ENCODE peak calls at places on chromosomes 1 and 21, in six cellular contexts. H, T, A, B, O and D are unnamed samples.

GRCh38 chr1:182217071-182217470 is 155.6 kb upstream of the ZNF648 start:
- DNase-seq in H (no peak), T (no peak), A (no peak), B (no peak), O (peak), D (peak)

GRCh38 chr1:6099297-6099696 is 53.6 kb downstream of the KCNAB2 start:
- DNase-seq in H (no peak), T (no peak), A (peak), B (no peak), O (no peak), D (no peak)

GRCh38 chr1:116498789-116499628 is 71.8 kb downstream of the CD58 start:
- DNase-seq in H (peak), T (peak), A (peak), B (no peak), O (peak), D (no peak)

GRCh38 chr1:21857142-21857839 is 45.2 kb downstream of the LDLRAD2 start:
- DNase-seq in H (no peak), T (peak), A (no peak), B (no peak), O (peak), D (peak)

GRCh38 chr1:176119549-176119948 is 87.5 kb downstream of the COP1 start:
- DNase-seq in H (no peak), T (peak), A (no peak), B (no peak), O (no peak), D (peak)

GRCh38 chr1:104629589-104629988 is 879.9 kb downstream of the AMY1C start:
- DNase-seq in H (no peak), T (no peak), A (no peak), B (no peak), O (no peak), D (no peak)

GRCh38 chr21:44024895-44025353 is 12.8 kb downstream of the TRAPPC10 start:
- DNase-seq in H (no peak), T (peak), A (no peak), B (no peak), O (peak), D (peak)

GRCh38 chr1:1847061-1847460 is 43.8 kb downstream of the GNB1 start:
- DNase-seq in H (no peak), T (no peak), A (no peak), B (no peak), O (no peak), D (no peak)

GRCh38 chr1:32754282-32755097 is 51.9 kb upstream of the SYNC start:
- DNase-seq in H (peak), T (no peak), A (peak), B (no peak), O (no peak), D (no peak)

GRCh38 chr1:93200714-93201113 is 20.2 kb downstream of the CCDC18 start:
- DNase-seq in H (no peak), T (no peak), A (no peak), B (no peak), O (no peak), D (no peak)

GRCh38 chr1:201266774-201267173 is 16.5 kb upstream of the PKP1 start:
- DNase-seq in H (peak), T (peak), A (no peak), B (no peak), O (peak), D (peak)

GRCh38 chr1:31615414-31615813 is 2.1 kb upstream of the HCRTR1 start:
- DNase-seq in H (no peak), T (no peak), A (no peak), B (no peak), O (no peak), D (no peak)

GRCh38 chr1:162400790-162401189 is 11.1 kb downstream of the SH2D1B start:
- DNase-seq in H (no peak), T (no peak), A (no peak), B (no peak), O (no peak), D (no peak)

GRCh38 chr1:154405762-154406571 is 824 bp downstream of the IL6R start:
- DNase-seq in H (peak), T (peak), A (peak), B (peak), O (peak), D (peak)

GRCh38 chr1:179129702-179130473 is 48.0 kb downstream of the TOR3A start:
- DNase-seq in H (no peak), T (peak), A (no peak), B (peak), O (peak), D (no peak)

GRCh38 chr1:178050084-178050483 is 43.8 kb upstream of the RASAL2 start:
- DNase-seq in H (no peak), T (no peak), A (no peak), B (no peak), O (no peak), D (no peak)

GRCh38 chr1:28247603-28248272 is 11.6 kb upstream of the SESN2 start:
- DNase-seq in H (no peak), T (no peak), A (no peak), B (no peak), O (no peak), D (no peak)

GRCh38 chr1:203145321-203146041 is 18.0 kb downstream of the ADORA1 start:
- DNase-seq in H (no peak), T (no peak), A (peak), B (no peak), O (no peak), D (no peak)

GRCh38 chr1:110433803-110434202 is 17.1 kb upstream of the PROK1 start:
- DNase-seq in H (peak), T (peak), A (no peak), B (no peak), O (peak), D (no peak)

GRCh38 chr1:236066828-236067386 is 2.0 kb upstream of the NID1 start:
- DNase-seq in H (no peak), T (peak), A (no peak), B (peak), O (no peak), D (no peak)

DNA sequence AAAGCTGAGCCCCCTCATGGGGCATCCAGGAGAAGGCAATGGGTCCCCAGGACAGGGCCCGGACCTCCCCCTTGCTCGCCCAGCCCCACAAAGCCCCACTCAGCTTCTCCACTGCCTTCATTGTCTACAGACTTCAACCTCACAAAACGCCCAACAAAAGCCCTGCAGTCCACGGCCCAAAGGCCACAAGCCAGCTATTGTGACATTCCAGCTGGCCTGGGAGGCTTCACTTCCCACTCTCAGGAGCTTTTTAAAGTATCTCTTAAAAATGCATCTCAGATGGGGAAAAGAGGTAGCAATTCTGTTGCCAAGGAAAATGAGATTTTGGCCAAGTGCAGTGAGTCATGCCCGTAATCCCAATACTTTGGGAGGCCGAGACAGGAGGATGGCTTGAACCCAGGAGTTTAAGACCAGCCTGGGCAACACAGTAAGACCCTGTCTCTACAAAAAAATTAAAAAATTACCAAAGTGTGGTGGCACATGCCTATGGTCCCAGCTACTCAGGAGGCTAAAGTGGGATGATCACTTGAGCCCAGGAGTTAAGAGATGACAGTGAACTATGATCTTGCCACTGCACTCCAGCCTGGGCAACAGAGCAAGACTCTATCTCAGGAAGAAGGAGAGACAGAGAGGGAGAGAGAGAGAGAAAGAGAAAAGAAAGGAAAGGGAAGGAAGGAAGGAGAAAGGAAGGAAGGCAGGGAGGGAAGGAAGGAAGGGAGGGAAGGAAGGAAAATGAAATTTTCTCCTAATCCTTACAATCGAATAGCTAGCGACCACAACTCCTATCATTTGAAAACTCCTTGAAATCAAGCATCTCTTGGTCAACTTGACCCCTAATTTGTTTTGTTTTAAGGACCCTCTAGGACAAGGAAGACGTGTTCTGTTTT is 31.4 kb upstream of the TARDBP start:
- DNase-seq in H (no peak), T (peak), A (no peak), B (no peak), O (no peak), D (peak)
- H3K4me3 ChIP-seq in H (no peak), T (no peak), A (no peak), B (no peak), O (no peak), D (no peak)

GRCh38 chr21:32099812-32100416 is 178.9 kb downstream of the MIS18A start:
- DNase-seq in H (peak), T (no peak), A (no peak), B (no peak), O (no peak), D (no peak)
- TF ChIP-seq CTCF in H (peak), T (no peak), A (no peak), B (peak), O (no peak), D (peak)

DNA sequence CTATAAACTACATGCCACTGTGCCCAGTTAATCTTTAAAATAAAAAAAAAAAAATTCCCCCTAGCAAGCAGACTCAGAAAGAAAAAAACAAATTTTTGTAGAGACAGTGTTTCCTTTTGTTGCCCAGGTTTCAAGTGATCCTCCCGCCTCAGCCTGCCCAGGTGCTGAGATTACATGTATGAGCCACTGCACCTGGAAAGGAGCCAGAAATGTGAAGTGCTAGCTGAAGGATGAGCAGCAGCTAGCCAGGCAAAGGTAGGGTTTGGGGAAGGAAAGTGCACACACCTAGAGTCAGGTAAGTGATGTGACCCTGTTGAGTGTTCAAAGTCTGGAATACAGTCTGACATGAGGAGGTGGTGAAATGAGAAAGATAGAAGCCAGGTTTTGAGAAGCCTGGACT is 1.7 kb downstream of the AKR1A1 start:
- DNase-seq in H (no peak), T (no peak), A (no peak), B (no peak), O (no peak), D (no peak)
- H3K4me3 ChIP-seq in H (no peak), T (peak), A (peak), B (peak), O (no peak), D (no peak)

GRCh38 chr1:19750101-19750881 is 49.4 kb downstream of the TMCO4 start:
- DNase-seq in H (no peak), T (peak), A (no peak), B (no peak), O (no peak), D (no peak)
- TF ChIP-seq CTCF in H (no peak), T (no peak), A (no peak), B (no peak), O (no peak), D (no peak)

DNA sequence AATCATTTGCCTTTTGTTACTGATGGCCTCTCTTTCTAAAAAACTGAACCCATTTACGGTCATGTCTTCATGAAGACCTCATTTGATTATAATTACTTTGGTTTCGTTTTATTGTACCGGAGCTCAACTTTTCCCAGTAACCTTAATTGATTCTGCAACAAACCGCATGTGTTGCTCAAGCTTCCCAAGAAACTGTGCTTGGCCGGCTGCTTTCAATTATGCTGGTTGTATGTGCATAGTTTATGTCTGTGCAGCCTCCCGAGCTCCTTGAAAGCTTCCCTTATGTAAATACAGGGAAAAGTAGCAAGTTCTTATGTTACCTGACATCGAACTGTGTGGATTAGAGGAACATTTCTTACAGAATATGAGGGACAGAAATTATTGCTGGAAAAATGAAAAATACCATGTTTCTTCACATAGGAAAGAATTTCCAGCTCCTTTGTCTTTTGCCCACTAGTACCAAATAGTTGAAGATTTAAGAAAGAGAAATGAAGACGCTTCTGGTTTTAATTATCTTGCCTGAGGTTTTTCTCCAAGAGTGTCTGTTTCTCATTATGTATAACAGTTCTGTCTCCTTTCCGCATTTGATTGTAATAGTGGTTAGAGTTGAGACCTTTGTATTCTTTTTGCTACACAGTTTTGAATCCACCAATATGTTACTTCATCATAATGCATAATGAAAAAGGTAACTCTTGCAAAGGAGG is 2.1 kb downstream of the VCAM1 start:
- DNase-seq in H (no peak), T (peak), A (no peak), B (no peak), O (peak), D (peak)
- H3K4me3 ChIP-seq in H (no peak), T (peak), A (peak), B (no peak), O (peak), D (no peak)

GRCh38 chr1:147515046-147515869 is 26.0 kb upstream of the BCL9 start:
- DNase-seq in H (peak), T (peak), A (no peak), B (no peak), O (peak), D (no peak)
- TF ChIP-seq CTCF in H (peak), T (no peak), A (peak), B (no peak), O (no peak), D (no peak)

GRCh38 chr1:41498809-41499208 is 14.3 kb upstream of the EDN2 start:
- DNase-seq in H (no peak), T (peak), A (peak), B (no peak), O (peak), D (no peak)

GRCh38 chr1:41500781-41501518 is 16.5 kb upstream of the EDN2 start:
- DNase-seq in H (no peak), T (no peak), A (no peak), B (no peak), O (no peak), D (no peak)

GRCh38 chr1:41501581-41501980 is 17.1 kb upstream of the EDN2 start:
- DNase-seq in H (peak), T (no peak), A (peak), B (no peak), O (no peak), D (no peak)

GRCh38 chr1:41499591-41499990 is 15.1 kb upstream of the EDN2 start:
- DNase-seq in H (no peak), T (no peak), A (no peak), B (no peak), O (no peak), D (no peak)

GRCh38 chr1:41500378-41500777 is 15.9 kb upstream of the EDN2 start:
- DNase-seq in H (no peak), T (no peak), A (peak), B (no peak), O (no peak), D (no peak)
- H3K4me3 ChIP-seq in H (no peak), T (no peak), A (no peak), B (no peak), O (no peak), D (no peak)

GRCh38 chr1:113966013-113966412 is 13.3 kb upstream of the OLFML3 start:
- DNase-seq in H (no peak), T (peak), A (no peak), B (no peak), O (peak), D (no peak)

GRCh38 chr1:113958691-113959090 is 20.6 kb upstream of the OLFML3 start:
- DNase-seq in H (no peak), T (peak), A (no peak), B (no peak), O (no peak), D (no peak)

DNA sequence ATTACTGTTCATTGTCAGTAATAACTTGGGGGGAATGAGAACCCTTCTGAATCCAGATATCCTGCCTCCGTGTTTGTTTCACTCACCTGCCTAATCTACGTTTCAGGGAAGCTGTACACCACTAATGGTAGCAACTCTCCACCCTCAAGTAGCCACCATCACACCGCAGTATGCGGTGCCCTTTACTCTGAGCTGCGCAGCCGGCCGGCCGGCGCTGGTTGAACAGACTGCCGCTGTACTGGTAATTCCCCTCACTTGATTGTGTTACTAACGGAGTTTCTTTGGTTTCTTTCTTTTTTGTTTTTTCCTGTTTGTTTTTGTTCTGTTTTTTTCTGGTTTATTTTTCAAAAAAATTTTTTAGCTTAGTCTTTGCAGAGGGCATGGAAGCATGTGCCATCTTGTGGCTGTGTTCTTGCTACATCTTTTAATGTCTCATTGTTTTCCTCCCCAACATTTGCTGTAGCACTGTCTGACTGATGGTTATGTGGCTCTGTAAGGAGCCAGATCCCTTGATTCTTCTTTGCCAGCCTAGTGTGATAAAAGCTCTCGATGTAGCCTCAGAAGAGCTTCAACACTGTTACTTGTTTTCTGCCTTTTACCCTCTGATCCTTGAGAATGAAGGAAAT is 15.9 kb upstream of the OLFML3 start:
- DNase-seq in H (no peak), T (peak), A (no peak), B (no peak), O (no peak), D (no peak)
- TF ChIP-seq CTCF in H (peak), T (no peak), A (no peak), B (no peak), O (peak), D (peak)